ENCODE peak calls at places on chromosomes 11 and 22, in four cellular contexts. H is cortex of kidney; O is stimulated activated CD8-positive, alpha-beta memory T cell treated with anti-CD3 and anti-CD28 coated beads, Interleukin-2, amount 100 ng/mL, for 48 hours; C is HFFc6. B is an unnamed sample.

GRCh38 chr11:67233584-67234190 is 32.6 kb upstream of the GRK2 start:
- DNase-seq in H (no peak), C (no peak), O (no peak), B (no peak)

GRCh38 chr11:69370984-69371709 is 77.2 kb downstream of the MYEOV start:
- DNase-seq in C (no peak), O (no peak), H (no peak), B (no peak)

GRCh38 chr11:44564653-44565007 is 833 bp upstream of the CD82 start:
- DNase-seq in H (no peak), O (no peak), C (peak), B (no peak)

GRCh38 chr22:30000566-30000965 is 79.7 kb upstream of the HORMAD2 start:
- DNase-seq in C (no peak), O (no peak), H (no peak), B (no peak)

GRCh38 chr22:50084085-50084484 is 1.1 kb downstream of the MLC1 start:
- DNase-seq in H (no peak), C (no peak), O (no peak), B (no peak)

GRCh38 chr11:108873938-108874337 is 209.1 kb downstream of the DDX10 start:
- DNase-seq in C (peak), H (no peak), O (no peak), B (no peak)

GRCh38 chr22:38167988-38168407 is 13.6 kb downstream of the PLA2G6 start:
- DNase-seq in H (no peak), C (no peak), O (no peak), B (no peak)

GRCh38 chr11:11620966-11621880 is 582 bp downstream of the GALNT18 start:
- DNase-seq in H (no peak), C (no peak), O (peak), B (peak)

GRCh38 chr22:25068701-25069100 is 116.2 kb downstream of the KIAA1671 start:
- DNase-seq in H (no peak), O (peak), C (no peak), B (no peak)

GRCh38 chr11:23797624-23798419 is 699.0 kb upstream of the LUZP2 start:
- DNase-seq in O (no peak), H (no peak), C (no peak), B (no peak)

GRCh38 chr11:63764201-63764711 is 4.3 kb downstream of the ZFTA start:
- DNase-seq in O (no peak), H (no peak), C (no peak), B (no peak)

GRCh38 chr11:63884191-63884590 is 32.8 kb downstream of the RCOR2 start:
- DNase-seq in O (no peak), H (no peak), C (no peak), B (no peak)

GRCh38 chr11:111676878-111677585 is 74.8 kb downstream of the SIK2 start:
- DNase-seq in C (peak), H (no peak), O (no peak), B (no peak)

GRCh38 chr11:132228756-132229325 is 858.4 kb downstream of the NTM start:
- DNase-seq in H (no peak), C (peak), O (no peak), B (no peak)

GRCh38 chr11:85590848-85591483 is 36.2 kb downstream of the DLG2 start:
- DNase-seq in H (no peak), C (peak), O (no peak), B (no peak)

GRCh38 chr11:10407055-10407454 is 48.0 kb upstream of the AMPD3 start:
- DNase-seq in H (no peak), O (no peak), C (peak), B (no peak)

GRCh38 chr22:32992821-32993220 is 65.4 kb downstream of the SYN3 start:
- DNase-seq in O (no peak), H (no peak), C (no peak), B (no peak)

GRCh38 chr11:134275534-134276395 is at the start of gene GLB1L3:
- DNase-seq in O (peak), C (no peak), H (no peak), B (peak)

GRCh38 chr11:60084866-60085265 is 3.6 kb upstream of the MS4A2 start:
- DNase-seq in C (no peak), O (no peak), H (no peak), B (no peak)

GRCh38 chr22:35688913-35689675 is 28.6 kb upstream of the APOL5 start:
- DNase-seq in H (no peak), C (no peak), O (no peak), B (no peak)

GRCh38 chr22:46072030-46072881 is 78.1 kb upstream of the PPARA start:
- DNase-seq in H (no peak), O (peak), C (peak), B (peak)

GRCh38 chr11:130455493-130456127 is 7.2 kb downstream of the ADAMTS15 start:
- DNase-seq in C (no peak), O (no peak), H (no peak), B (no peak)

GRCh38 chr11:103953797-103954495 is 82.5 kb upstream of the DDI1 start:
- DNase-seq in C (no peak), H (no peak), O (no peak), B (no peak)

GRCh38 chr11:84675631-84676030 is 951.5 kb downstream of the DLG2 start:
- DNase-seq in H (no peak), O (no peak), C (no peak), B (no peak)

GRCh38 chr11:119791701-119792151 is 62.7 kb upstream of the NECTIN1 start:
- DNase-seq in H (no peak), C (peak), O (no peak), B (no peak)